ENCODE peak calls at places on chromosomes 1 and 21, in nine cellular contexts. One of them, this sample, is unnamed. For H3K4me1, the result is how much of the 10 kb centered on the place peaks cover.

GRCh38 chr1:63322248-63322943 is at the start of gene FOXD3:
- DNase-seq in CD8-positive, alpha-beta T cell: no peak
- DNase-seq in left ventricle myocardium inferior: peak
- DNase-seq in tibial artery: no peak
- DNase-seq in heart right ventricle: peak
- DNase-seq in heart left ventricle: peak
- DNase-seq in neural progenitor cell: peak
- DNase-seq in stomach: peak
- DNase-seq in GM23248: peak
- DNase-seq in this sample: no peak

GRCh38 chr21:43194303-43195130 is 25.7 kb downstream of the CRYAA start:
- DNase-seq in stomach: no peak
- DNase-seq in GM23248: no peak
- DNase-seq in heart left ventricle: peak
- DNase-seq in neural progenitor cell: no peak
- DNase-seq in CD8-positive, alpha-beta T cell: no peak
- DNase-seq in left ventricle myocardium inferior: no peak
- DNase-seq in tibial artery: peak
- DNase-seq in heart right ventricle: no peak
- DNase-seq in this sample: no peak

GRCh38 chr1:207762622-207763021 is 10.8 kb downstream of the CD46 start:
- DNase-seq in stomach: no peak
- DNase-seq in GM23248: no peak
- DNase-seq in CD8-positive, alpha-beta T cell: no peak
- DNase-seq in neural progenitor cell: no peak
- DNase-seq in heart left ventricle: no peak
- DNase-seq in left ventricle myocardium inferior: no peak
- DNase-seq in tibial artery: no peak
- DNase-seq in heart right ventricle: no peak
- DNase-seq in this sample: no peak

GRCh38 chr1:94971491-94971924 is 44.6 kb upstream of the CNN3 start:
- DNase-seq in heart left ventricle: no peak
- DNase-seq in left ventricle myocardium inferior: no peak
- DNase-seq in tibial artery: no peak
- DNase-seq in GM23248: peak
- DNase-seq in neural progenitor cell: no peak
- DNase-seq in stomach: no peak
- DNase-seq in heart right ventricle: no peak
- DNase-seq in CD8-positive, alpha-beta T cell: no peak
- DNase-seq in this sample: no peak

GRCh38 chr1:210347112-210347511 is 18.4 kb downstream of the HHAT start:
- DNase-seq in CD8-positive, alpha-beta T cell: no peak
- DNase-seq in heart left ventricle: no peak
- DNase-seq in left ventricle myocardium inferior: no peak
- DNase-seq in neural progenitor cell: no peak
- DNase-seq in tibial artery: no peak
- DNase-seq in GM23248: peak
- DNase-seq in stomach: no peak
- DNase-seq in heart right ventricle: no peak
- DNase-seq in this sample: no peak

GRCh38 chr1:236465231-236465958 is 58.4 kb upstream of the LGALS8 start:
- DNase-seq in left ventricle myocardium inferior: no peak
- DNase-seq in CD8-positive, alpha-beta T cell: no peak
- DNase-seq in stomach: no peak
- DNase-seq in neural progenitor cell: no peak
- DNase-seq in heart left ventricle: no peak
- DNase-seq in heart right ventricle: no peak
- DNase-seq in GM23248: no peak
- DNase-seq in tibial artery: no peak
- DNase-seq in this sample: no peak

GRCh38 chr1:39657402-39657801 is 14.5 kb downstream of the NT5C1A start:
- DNase-seq in tibial artery: no peak
- DNase-seq in heart right ventricle: no peak
- DNase-seq in neural progenitor cell: no peak
- DNase-seq in stomach: no peak
- DNase-seq in left ventricle myocardium inferior: no peak
- DNase-seq in GM23248: peak
- DNase-seq in CD8-positive, alpha-beta T cell: no peak
- DNase-seq in heart left ventricle: no peak
- DNase-seq in this sample: no peak

GRCh38 chr1:63928197-63929105 is 154.6 kb downstream of the ROR1 start:
- DNase-seq in neural progenitor cell: no peak
- DNase-seq in stomach: peak
- DNase-seq in heart left ventricle: peak
- DNase-seq in heart right ventricle: peak
- DNase-seq in tibial artery: peak
- DNase-seq in left ventricle myocardium inferior: peak
- DNase-seq in GM23248: no peak
- DNase-seq in CD8-positive, alpha-beta T cell: no peak
- DNase-seq in this sample: no peak

GRCh38 chr1:117662667-117663066 is 56.8 kb downstream of the TENT5C start:
- DNase-seq in left ventricle myocardium inferior: no peak
- DNase-seq in neural progenitor cell: no peak
- DNase-seq in GM23248: no peak
- DNase-seq in stomach: no peak
- DNase-seq in CD8-positive, alpha-beta T cell: no peak
- DNase-seq in heart right ventricle: no peak
- DNase-seq in tibial artery: no peak
- DNase-seq in heart left ventricle: no peak
- DNase-seq in this sample: no peak

GRCh38 chr21:39082656-39083376 is 100.4 kb downstream of the PSMG1 start:
- DNase-seq in GM23248: no peak
- DNase-seq in tibial artery: no peak
- DNase-seq in stomach: peak
- DNase-seq in heart right ventricle: no peak
- DNase-seq in heart left ventricle: no peak
- DNase-seq in CD8-positive, alpha-beta T cell: no peak
- DNase-seq in left ventricle myocardium inferior: no peak
- DNase-seq in neural progenitor cell: peak
- DNase-seq in this sample: no peak

GRCh38 chr21:44531606-44532128 is 8.3 kb downstream of the KRTAP10-1 start:
- DNase-seq in CD8-positive, alpha-beta T cell: peak
- DNase-seq in GM23248: no peak
- DNase-seq in heart right ventricle: no peak
- DNase-seq in stomach: no peak
- DNase-seq in heart left ventricle: peak
- DNase-seq in tibial artery: no peak
- DNase-seq in neural progenitor cell: no peak
- DNase-seq in left ventricle myocardium inferior: peak
- DNase-seq in this sample: no peak

GRCh38 chr1:183871142-183871541 is 66.2 kb downstream of the RGL1 start:
- DNase-seq in CD8-positive, alpha-beta T cell: no peak
- DNase-seq in stomach: no peak
- DNase-seq in neural progenitor cell: peak
- DNase-seq in tibial artery: no peak
- DNase-seq in heart right ventricle: peak
- DNase-seq in GM23248: peak
- DNase-seq in heart left ventricle: no peak
- DNase-seq in left ventricle myocardium inferior: no peak
- DNase-seq in this sample: no peak

GRCh38 chr1:42319871-42320484 is 15.1 kb downstream of the FOXJ3 start:
- DNase-seq in left ventricle myocardium inferior: no peak
- DNase-seq in CD8-positive, alpha-beta T cell: peak
- DNase-seq in heart left ventricle: no peak
- DNase-seq in neural progenitor cell: no peak
- DNase-seq in tibial artery: no peak
- DNase-seq in stomach: no peak
- DNase-seq in GM23248: no peak
- DNase-seq in heart right ventricle: no peak
- DNase-seq in this sample: no peak

GRCh38 chr1:162976628-162977027 is 92.5 kb upstream of the RGS4 start:
- DNase-seq in neural progenitor cell: no peak
- DNase-seq in CD8-positive, alpha-beta T cell: no peak
- DNase-seq in GM23248: no peak
- DNase-seq in heart left ventricle: no peak
- DNase-seq in tibial artery: no peak
- DNase-seq in stomach: no peak
- DNase-seq in left ventricle myocardium inferior: no peak
- DNase-seq in heart right ventricle: no peak
- DNase-seq in this sample: no peak

GRCh38 chr1:9787702-9788101 is 36.1 kb downstream of the CLSTN1 start:
- DNase-seq in neural progenitor cell: no peak
- DNase-seq in heart left ventricle: no peak
- DNase-seq in tibial artery: no peak
- DNase-seq in left ventricle myocardium inferior: no peak
- DNase-seq in stomach: no peak
- DNase-seq in heart right ventricle: no peak
- DNase-seq in CD8-positive, alpha-beta T cell: peak
- DNase-seq in GM23248: no peak
- DNase-seq in this sample: no peak

GRCh38 chr1:55443175-55443933 is 228.2 kb upstream of the USP24 start:
- DNase-seq in GM23248: peak
- DNase-seq in stomach: peak
- DNase-seq in heart right ventricle: peak
- DNase-seq in tibial artery: peak
- DNase-seq in left ventricle myocardium inferior: peak
- DNase-seq in heart left ventricle: peak
- DNase-seq in CD8-positive, alpha-beta T cell: no peak
- DNase-seq in neural progenitor cell: no peak
- DNase-seq in this sample: peak

GRCh38 chr21:25556087-25556486 is 51.2 kb downstream of the MRPL39 start:
- DNase-seq in neural progenitor cell: no peak
- DNase-seq in heart right ventricle: no peak
- DNase-seq in GM23248: peak
- DNase-seq in stomach: no peak
- DNase-seq in tibial artery: no peak
- DNase-seq in CD8-positive, alpha-beta T cell: no peak
- DNase-seq in left ventricle myocardium inferior: no peak
- DNase-seq in heart left ventricle: no peak
- DNase-seq in this sample: no peak

GRCh38 chr1:215106067-215106466 is 23.5 kb downstream of the KCNK2 start:
- DNase-seq in stomach: no peak
- DNase-seq in heart left ventricle: no peak
- DNase-seq in neural progenitor cell: no peak
- DNase-seq in CD8-positive, alpha-beta T cell: no peak
- DNase-seq in GM23248: no peak
- DNase-seq in heart right ventricle: no peak
- DNase-seq in tibial artery: no peak
- DNase-seq in left ventricle myocardium inferior: no peak
- DNase-seq in this sample: no peak

GRCh38 chr1:182262425-182262824 is 129.2 kb downstream of the GLUL start:
- DNase-seq in stomach: no peak
- DNase-seq in left ventricle myocardium inferior: no peak
- DNase-seq in tibial artery: no peak
- DNase-seq in CD8-positive, alpha-beta T cell: no peak
- DNase-seq in GM23248: no peak
- DNase-seq in neural progenitor cell: no peak
- DNase-seq in heart left ventricle: no peak
- DNase-seq in heart right ventricle: no peak
- DNase-seq in this sample: no peak

GRCh38 chr1:154864189-154864985 is 5.7 kb downstream of the KCNN3 start:
- DNase-seq in GM23248: no peak
- DNase-seq in stomach: no peak
- DNase-seq in left ventricle myocardium inferior: no peak
- DNase-seq in heart left ventricle: no peak
- DNase-seq in CD8-positive, alpha-beta T cell: no peak
- DNase-seq in tibial artery: no peak
- DNase-seq in heart right ventricle: no peak
- DNase-seq in neural progenitor cell: no peak
- DNase-seq in this sample: no peak
- H3K27ac ChIP-seq in GM23248: no peak
- H3K27ac ChIP-seq in stomach: no peak
- H3K27ac ChIP-seq in left ventricle myocardium inferior: peak
- H3K27ac ChIP-seq in heart left ventricle: no peak
- H3K27ac ChIP-seq in CD8-positive, alpha-beta T cell: no peak
- H3K27ac ChIP-seq in tibial artery: no peak
- H3K27ac ChIP-seq in heart right ventricle: no peak
- H3K27ac ChIP-seq in neural progenitor cell: no peak
- H3K27ac ChIP-seq in this sample: no peak

GRCh38 chr1:212471286-212471685 is 38.6 kb downstream of the NENF start:
- DNase-seq in left ventricle myocardium inferior: no peak
- DNase-seq in heart right ventricle: no peak
- DNase-seq in GM23248: no peak
- DNase-seq in neural progenitor cell: no peak
- DNase-seq in tibial artery: no peak
- DNase-seq in heart left ventricle: no peak
- DNase-seq in CD8-positive, alpha-beta T cell: no peak
- DNase-seq in stomach: no peak
- DNase-seq in this sample: no peak
- H3K4me3 ChIP-seq in left ventricle myocardium inferior: no peak
- H3K4me3 ChIP-seq in heart right ventricle: no peak
- H3K4me3 ChIP-seq in GM23248: no peak
- H3K4me3 ChIP-seq in neural progenitor cell: no peak
- H3K4me3 ChIP-seq in tibial artery: no peak
- H3K4me3 ChIP-seq in heart left ventricle: no peak
- H3K4me3 ChIP-seq in CD8-positive, alpha-beta T cell: no peak
- H3K4me3 ChIP-seq in stomach: no peak
- H3K4me3 ChIP-seq in this sample: no peak

GRCh38 chr1:166698771-166699170 is 140.5 kb upstream of the POGK start:
- DNase-seq in stomach: no peak
- DNase-seq in tibial artery: no peak
- DNase-seq in left ventricle myocardium inferior: no peak
- DNase-seq in heart right ventricle: no peak
- DNase-seq in neural progenitor cell: no peak
- DNase-seq in heart left ventricle: no peak
- DNase-seq in CD8-positive, alpha-beta T cell: no peak
- DNase-seq in GM23248: no peak
- DNase-seq in this sample: no peak
- H3K4me1 ChIP-seq in stomach: under half
- H3K4me1 ChIP-seq in tibial artery: under half
- H3K4me1 ChIP-seq in left ventricle myocardium inferior: under half
- H3K4me1 ChIP-seq in heart right ventricle: under half
- H3K4me1 ChIP-seq in neural progenitor cell: under half
- H3K4me1 ChIP-seq in heart left ventricle: under half
- H3K4me1 ChIP-seq in CD8-positive, alpha-beta T cell: under half
- H3K4me1 ChIP-seq in GM23248: under half
- H3K4me1 ChIP-seq in this sample: under half

GRCh38 chr1:26094677-26095383 is 16.8 kb upstream of the PDIK1L start:
- DNase-seq in left ventricle myocardium inferior: peak
- DNase-seq in stomach: no peak
- DNase-seq in heart right ventricle: peak
- DNase-seq in GM23248: peak
- DNase-seq in tibial artery: no peak
- DNase-seq in neural progenitor cell: peak
- DNase-seq in heart left ventricle: peak
- DNase-seq in CD8-positive, alpha-beta T cell: no peak
- DNase-seq in this sample: no peak

GRCh38 chr1:26096471-26096870 is 15.2 kb upstream of the PDIK1L start:
- DNase-seq in heart left ventricle: no peak
- DNase-seq in stomach: no peak
- DNase-seq in neural progenitor cell: no peak
- DNase-seq in CD8-positive, alpha-beta T cell: no peak
- DNase-seq in heart right ventricle: no peak
- DNase-seq in tibial artery: no peak
- DNase-seq in GM23248: no peak
- DNase-seq in left ventricle myocardium inferior: no peak
- DNase-seq in this sample: no peak

GRCh38 chr1:26099780-26100179 is 11.8 kb upstream of the PDIK1L start:
- DNase-seq in GM23248: no peak
- DNase-seq in tibial artery: no peak
- DNase-seq in CD8-positive, alpha-beta T cell: no peak
- DNase-seq in heart left ventricle: no peak
- DNase-seq in heart right ventricle: no peak
- DNase-seq in neural progenitor cell: no peak
- DNase-seq in left ventricle myocardium inferior: no peak
- DNase-seq in stomach: no peak
- DNase-seq in this sample: no peak

GRCh38 chr1:26098602-26099001 is 13.0 kb upstream of the PDIK1L start:
- DNase-seq in heart left ventricle: no peak
- DNase-seq in GM23248: no peak
- DNase-seq in left ventricle myocardium inferior: no peak
- DNase-seq in heart right ventricle: no peak
- DNase-seq in CD8-positive, alpha-beta T cell: no peak
- DNase-seq in neural progenitor cell: no peak
- DNase-seq in stomach: no peak
- DNase-seq in tibial artery: peak
- DNase-seq in this sample: no peak

GRCh38 chr1:26097696-26098095 is 13.9 kb upstream of the PDIK1L start:
- DNase-seq in tibial artery: no peak
- DNase-seq in neural progenitor cell: no peak
- DNase-seq in GM23248: peak
- DNase-seq in left ventricle myocardium inferior: no peak
- DNase-seq in heart left ventricle: no peak
- DNase-seq in stomach: no peak
- DNase-seq in heart right ventricle: no peak
- DNase-seq in CD8-positive, alpha-beta T cell: no peak
- DNase-seq in this sample: no peak
- H3K27ac ChIP-seq in tibial artery: no peak
- H3K27ac ChIP-seq in neural progenitor cell: no peak
- H3K27ac ChIP-seq in GM23248: no peak
- H3K27ac ChIP-seq in left ventricle myocardium inferior: no peak
- H3K27ac ChIP-seq in heart left ventricle: no peak
- H3K27ac ChIP-seq in stomach: no peak
- H3K27ac ChIP-seq in heart right ventricle: no peak
- H3K27ac ChIP-seq in CD8-positive, alpha-beta T cell: no peak
- H3K27ac ChIP-seq in this sample: peak